ENCODE peak calls at places on chromosomes 4 and X, in ten cellular contexts. F is Right ventricle myocardium superior; R is naive thymus-derived CD4-positive, alpha-beta T cell; X is breast epithelium; Q is stimulated activated CD8-positive, alpha-beta memory T cell treated with anti-CD3 and anti-CD28 coated beads, Interleukin-15, amount 100 ng/mL, for 4 hours; S is occipital lobe; M is caudate nucleus; G is CD4-positive, alpha-beta T cell; P is HCT116; C is non-pigmented ciliary epithelial cell. B is an unnamed sample.
A peak's percentile ranks its signal among the peaks of the same experiment; 100 is the strongest.

GRCh38 chr4:85738721-85739120 is 263.8 kb downstream of the ARHGAP24 start:
- DNase-seq in R (no peak), S (no peak), F (no peak), X (no peak), Q (no peak), P (no peak), M (no peak), C (no peak), G (no peak), B (no peak)

GRCh38 chr4:86558799-86559198 is 35.3 kb upstream of the PTPN13 start:
- DNase-seq in G (no peak), Q (no peak), P (no peak), X (no peak), F (no peak), S (no peak), M (no peak), C (no peak), R (no peak), B (no peak)

GRCh38 chrX:150365051-150365952 is 2.2 kb downstream of the MAMLD1 start:
- DNase-seq in X (peak; percentile 32), S (peak; percentile 68), F (peak; percentile 82), R (peak; percentile 79), M (peak; percentile 68), C (no peak), G (peak; percentile 55), Q (peak; percentile 24), P (peak; percentile 35), B (peak; percentile 70)

GRCh38 chr4:83013420-83013867 is 2.8 kb upstream of the LIN54 start:
- DNase-seq in F (no peak), P (no peak), R (no peak), M (no peak), X (no peak), S (no peak), Q (no peak), G (no peak), C (no peak), B (no peak)

GRCh38 chr4:41509411-41510008 is 28.4 kb upstream of the LIMCH1 start:
- DNase-seq in Q (no peak), F (peak; percentile 68), S (no peak), R (no peak), M (no peak), P (no peak), X (no peak), G (no peak), C (no peak), B (no peak)

GRCh38 chr4:185682236-185682635 is 129.8 kb downstream of the SORBS2 start:
- DNase-seq in P (no peak), G (no peak), S (no peak), X (no peak), M (no peak), C (peak; percentile 24), F (no peak), R (no peak), Q (no peak), B (no peak)

GRCh38 chrX:24241822-24242648 is 71.8 kb downstream of the SUPT20HL2 start:
- DNase-seq in G (no peak), R (no peak), Q (no peak), C (no peak), M (no peak), S (no peak), X (no peak), P (no peak), F (no peak), B (no peak)

GRCh38 chr4:87382116-87382515 is 8.9 kb downstream of the HSD17B11 start:
- DNase-seq in R (no peak), G (no peak), Q (no peak), F (no peak), X (no peak), C (no peak), M (no peak), P (no peak), S (no peak), B (no peak)

GRCh38 chrX:14489437-14489836 is 39.9 kb upstream of the GLRA2 start:
- DNase-seq in F (no peak), P (no peak), G (no peak), Q (no peak), R (no peak), S (no peak), X (no peak), M (no peak), C (no peak), B (no peak)

GRCh38 chrX:120477453-120477852 is 8.4 kb upstream of the LAMP2 start:
- DNase-seq in G (no peak), X (no peak), M (no peak), F (no peak), P (no peak), Q (no peak), S (no peak), C (no peak), R (no peak), B (no peak)

GRCh38 chrX:65407157-65407626 is 127.4 kb downstream of the LAS1L start:
- DNase-seq in M (no peak), G (no peak), C (no peak), F (no peak), S (no peak), R (no peak), P (no peak), Q (no peak), X (no peak), B (no peak)

GRCh38 chrX:103540145-103540544 is 20.9 kb upstream of the RAB40A start:
- DNase-seq in R (no peak), P (no peak), G (no peak), S (no peak), C (no peak), F (no peak), Q (no peak), X (no peak), M (no peak), B (no peak)

GRCh38 chrX:53939127-53939526 is 105.1 kb downstream of the PHF8 start:
- DNase-seq in X (no peak), R (no peak), F (no peak), C (no peak), M (no peak), S (no peak), G (no peak), Q (no peak), P (no peak), B (no peak)

GRCh38 chrX:116863029-116863428 is 400.3 kb upstream of the CT83 start:
- DNase-seq in P (no peak), C (no peak), X (no peak), Q (no peak), R (no peak), M (no peak), S (no peak), G (no peak), F (no peak), B (no peak)

GRCh38 chr4:137558951-137559350 is 26.7 kb upstream of the PCDH18 start:
- DNase-seq in P (no peak), S (no peak), C (peak; percentile 58), Q (no peak), M (no peak), F (no peak), R (no peak), X (no peak), G (no peak), B (no peak)

GRCh38 chrX:96436105-96436504 is 248.5 kb upstream of the DIAPH2 start:
- DNase-seq in S (no peak), X (no peak), P (no peak), C (peak; percentile 47), G (no peak), Q (no peak), M (no peak), F (no peak), R (no peak), B (no peak)

GRCh38 chr4:76105652-76106051 is 31.1 kb downstream of the ART3 start:
- DNase-seq in C (no peak), G (no peak), Q (no peak), X (no peak), S (peak; percentile 26), R (no peak), F (no peak), M (no peak), P (no peak), B (no peak)

GRCh38 chr4:23234018-23234417 is 541.3 kb downstream of the GBA3 start:
- DNase-seq in R (no peak), X (no peak), C (no peak), P (no peak), G (no peak), F (no peak), S (no peak), Q (no peak), M (no peak), B (no peak)